ENCODE peak calls at places on chromosomes 11 and 22, in four cellular contexts. D is IMR-90, M is esophagus squamous epithelium, V is cardiac fibroblast. R is an unnamed sample.

GRCh38 chr11:12249590-12250260 is 127.6 kb upstream of the PARVA start:
- DNase-seq in M (no peak), D (no peak), V (peak; percentile 51), R (peak; percentile 29)

GRCh38 chr11:65279713-65280459 is 18.1 kb downstream of the POLA2 start:
- DNase-seq in D (peak; percentile 99), V (peak; percentile 92), M (no peak), R (peak; percentile 96)

GRCh38 chr22:19878461-19879247 is 24.0 kb upstream of the GNB1L start:
- DNase-seq in D (peak; percentile 26), V (no peak), M (no peak), R (no peak)

GRCh38 chr11:129932385-129933067 is 37.1 kb upstream of the NFRKB start:
- DNase-seq in D (no peak), V (no peak), M (no peak), R (peak; percentile 34)

GRCh38 chr22:17213976-17214375 is 5.3 kb downstream of the ADA2 start:
- DNase-seq in D (peak; percentile 3), M (no peak), V (peak; percentile 64), R (no peak)

GRCh38 chr22:29689201-29689871 is 30.5 kb upstream of the CABP7 start:
- DNase-seq in M (no peak), V (no peak), D (no peak), R (no peak)

GRCh38 chr11:3967695-3968094 is 112.2 kb downstream of the STIM1 start:
- DNase-seq in M (no peak), D (no peak), V (no peak), R (no peak)

GRCh38 chr11:105718641-105719040 is 108.8 kb downstream of the GRIA4 start:
- DNase-seq in V (no peak), M (no peak), D (no peak), R (no peak)

GRCh38 chr11:123588117-123588815 is 66.2 kb downstream of the SCN3B start:
- DNase-seq in D (no peak), M (no peak), V (no peak), R (no peak)

GRCh38 chr11:17596310-17596669 is 49.2 kb downstream of the OTOG start:
- DNase-seq in V (no peak), D (no peak), M (no peak), R (no peak)

GRCh38 chr11:61004037-61004641 is 32.7 kb downstream of the CD6 start:
- DNase-seq in M (no peak), D (peak; percentile 13), V (peak; percentile 62), R (no peak)

GRCh38 chr11:15107730-15108515 is 6.8 kb upstream of the INSC start:
- DNase-seq in V (no peak), D (peak; percentile 55), M (no peak), R (peak; percentile 71)

GRCh38 chr11:23359297-23359696 is 499.0 kb upstream of the CCDC179 start:
- DNase-seq in M (no peak), D (peak; percentile 97), V (peak; percentile 61), R (peak; percentile 91)

GRCh38 chr11:50072226-50073112 is 39.8 kb downstream of the OR4C45 start:
- DNase-seq in M (no peak), D (no peak), V (no peak), R (no peak)

GRCh38 chr11:118180300-118180703 is 3.9 kb upstream of the SCN2B start:
- DNase-seq in D (no peak), M (no peak), V (peak; percentile 30), R (peak; percentile 65)

GRCh38 chr11:44079376-44079775 is 13.3 kb downstream of the ACCS start:
- DNase-seq in D (no peak), V (no peak), M (no peak), R (no peak)

GRCh38 chr22:20192972-20193760 is 42.3 kb upstream of the CCDC188 start:
- DNase-seq in D (no peak), M (no peak), V (no peak), R (no peak)

GRCh38 chr11:84905411-84905810 is 721.7 kb downstream of the DLG2 start:
- DNase-seq in D (peak; percentile 22), V (peak; percentile 1), M (no peak), R (peak; percentile 51)

GRCh38 chr11:46582588-46582987 is 11.2 kb downstream of the AMBRA1 start:
- DNase-seq in M (no peak), D (no peak), V (no peak), R (no peak)

GRCh38 chr11:57530215-57530595 is 349 bp downstream of the TIMM10 start:
- DNase-seq in D (no peak), V (no peak), M (no peak), R (no peak)

GRCh38 chr22:16963189-16963945 is 44.7 kb downstream of the GAB4 start:
- DNase-seq in V (no peak), M (no peak), D (no peak), R (no peak)

GRCh38 chr11:2298795-2299747 is 2.6 kb downstream of the C11orf21 start:
- DNase-seq in V (peak; percentile 23), D (no peak), M (no peak), R (peak; percentile 72)

GRCh38 chr22:28034760-28035401 is 115.8 kb upstream of the PITPNB start:
- DNase-seq in V (peak; percentile 79), D (peak; percentile 59), M (no peak), R (peak; percentile 36)

GRCh38 chr11:46359936-46360335 is 12.7 kb downstream of the DGKZ start:
- DNase-seq in D (peak; percentile 44), M (no peak), V (no peak), R (no peak)

GRCh38 chr11:46346886-46347636 is at the start of gene DGKZ:
- DNase-seq in D (peak; percentile 74), M (no peak), V (peak; percentile 89), R (peak; percentile 86)

GRCh38 chr11:70158201-70158600 is 44.9 kb upstream of the FADD start:
- DNase-seq in D (peak; percentile 19), V (peak; percentile 16), M (no peak), R (no peak)

GRCh38 chr11:2206291-2206690 is 34.7 kb upstream of the TH start:
- DNase-seq in D (no peak), V (no peak), M (no peak), R (no peak)

GRCh38 chr11:64022125-64022784 is 13.5 kb upstream of the FLRT1 start:
- DNase-seq in D (no peak), V (no peak), M (no peak), R (no peak)

GRCh38 chr11:119169272-119169719 is 771 bp downstream of the NLRX1 start:
- DNase-seq in V (peak; percentile 36), D (no peak), M (no peak), R (peak; percentile 50)

GRCh38 chr11:128738942-128739341 is 45.1 kb downstream of the FLI1 start:
- DNase-seq in D (no peak), M (no peak), V (no peak), R (no peak)

GRCh38 chr11:113991718-113992458 is 17.0 kb downstream of the HTR3A start:
- DNase-seq in V (peak; percentile 28), D (no peak), M (no peak), R (no peak)

GRCh38 chr11:26704249-26704648 is 17.6 kb downstream of the SLC5A12 start:
- DNase-seq in V (no peak), M (no peak), D (no peak), R (no peak)
- H3K4me3 ChIP-seq in V (no peak overlapping the region), M (no peak overlapping the region), D (no peak overlapping the region), R (no peak overlapping the region)

GRCh38 chr22:25081409-25081824 is 118.2 kb upstream of the CRYBB3 start:
- DNase-seq in D (peak; percentile 4), V (peak; percentile 47), M (no peak), R (peak; percentile 42)
- TF ChIP-seq CTCF in D (peak; percentile 24), V (peak; percentile 48), M (peak; percentile 55), R (peak; percentile 57)

GRCh38 chr22:36306227-36306626 is 53.3 kb downstream of the APOL1 start:
- DNase-seq in D (no peak), V (no peak), M (no peak), R (no peak)
- H3K4me3 ChIP-seq in D (no peak overlapping the region), V (no peak overlapping the region), M (no peak overlapping the region), R (no peak overlapping the region)

DNA sequence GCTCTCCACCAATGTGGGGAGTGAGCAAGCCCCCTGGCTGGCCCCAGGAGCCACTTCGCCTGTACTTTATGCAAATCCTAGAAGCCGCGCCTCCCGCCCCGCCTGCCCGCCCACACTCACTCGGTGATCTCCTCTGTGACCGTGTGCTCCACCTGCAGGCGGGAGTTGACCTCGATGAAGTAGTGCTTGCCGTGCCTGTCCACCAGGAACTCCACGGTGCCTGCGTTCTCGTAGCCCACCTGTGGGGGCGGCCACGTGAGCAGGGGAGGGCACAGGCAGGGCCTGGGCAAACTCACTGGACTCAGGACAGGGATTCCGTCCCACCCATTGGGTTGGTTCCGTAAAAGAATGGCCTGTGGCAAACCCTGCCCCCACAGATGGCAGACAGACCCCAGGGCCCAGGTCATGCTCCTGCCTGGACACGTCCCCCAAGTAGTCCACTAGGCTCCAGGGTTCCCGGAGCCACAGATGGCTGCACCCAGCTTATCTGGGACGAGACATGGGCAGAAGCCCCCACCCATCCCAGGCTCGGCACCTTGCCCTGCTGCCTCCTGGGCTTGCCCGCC is 11.9 kb downstream of the LRFN4 start:
- DNase-seq in M (peak; percentile 27), V (no peak), D (no peak), R (peak; percentile 66)
- TF ChIP-seq CTCF in M (peak; percentile 50), V (no peak), D (no peak), R (peak; percentile 38)

GRCh38 chr11:33697997-33698396 is 2.6 kb downstream of the C11orf91 start:
- DNase-seq in V (no peak), M (no peak), D (no peak), R (no peak)

GRCh38 chr11:33700425-33701271 is at the start of gene C11orf91:
- DNase-seq in V (peak; percentile 99), D (peak; percentile 94), M (peak; percentile 90), R (peak; percentile 96)

GRCh38 chr11:33701302-33701701 is 676 bp upstream of the C11orf91 start:
- DNase-seq in D (peak; percentile 51), M (no peak), V (no peak), R (peak; percentile 88)

GRCh38 chr11:33698921-33699320 is 1.7 kb downstream of the C11orf91 start:
- DNase-seq in V (no peak), M (no peak), D (no peak), R (no peak)

GRCh38 chr11:33699515-33700424 is 856 bp downstream of the C11orf91 start:
- DNase-seq in D (no peak), M (no peak), V (no peak), R (peak; percentile 51)
- H3K4me3 ChIP-seq in D (peak overlapping the region; percentile 65), M (peak overlapping the region; percentile 54), V (peak overlapping the region; percentile 54), R (peak overlapping the region; percentile 9)

GRCh38 chr22:26399288-26399687 is 29.8 kb upstream of the ASPHD2 start:
- DNase-seq in V (peak; percentile 6), D (no peak), M (no peak), R (no peak)
- TF ChIP-seq CTCF in V (no peak), D (no peak), M (no peak), R (no peak)

R was measured in epithelial cell of esophagus.